ENCODE peak calls at places on chromosomes 16 and 17, in four cellular contexts. One of them, this sample, is unnamed.

GRCh38 chr16:80733366-80733901 is 71.0 kb downstream of the CDYL2 start:
- DNase-seq in NB4: no peak
- DNase-seq in uterus: no peak
- DNase-seq in body of pancreas: no peak
- DNase-seq in this sample: no peak

GRCh38 chr17:81665205-81666091 is 957 bp downstream of the OXLD1 start:
- DNase-seq in NB4: peak
- DNase-seq in uterus: no peak
- DNase-seq in body of pancreas: no peak
- DNase-seq in this sample: peak

GRCh38 chr16:81587626-81588160 is 143.1 kb downstream of the CMIP start:
- DNase-seq in NB4: no peak
- DNase-seq in uterus: no peak
- DNase-seq in body of pancreas: no peak
- DNase-seq in this sample: no peak

GRCh38 chr17:50147841-50148225 is 2.6 kb downstream of the PPP1R9B start:
- DNase-seq in NB4: no peak
- DNase-seq in uterus: no peak
- DNase-seq in body of pancreas: peak
- DNase-seq in this sample: no peak

GRCh38 chr17:11899494-11899893 is 97.8 kb downstream of the ZNF18 start:
- DNase-seq in NB4: no peak
- DNase-seq in uterus: no peak
- DNase-seq in body of pancreas: no peak
- DNase-seq in this sample: no peak

GRCh38 chr17:50059759-50060273 is 3.9 kb downstream of the ITGA3 start:
- DNase-seq in NB4: no peak
- DNase-seq in uterus: no peak
- DNase-seq in body of pancreas: peak
- DNase-seq in this sample: no peak

GRCh38 chr17:9221231-9222180 is 200.2 kb downstream of the NTN1 start:
- DNase-seq in NB4: no peak
- DNase-seq in uterus: no peak
- DNase-seq in body of pancreas: no peak
- DNase-seq in this sample: no peak

GRCh38 chr17:21005803-21006202 is 37.0 kb downstream of the USP22 start:
- DNase-seq in NB4: no peak
- DNase-seq in uterus: no peak
- DNase-seq in body of pancreas: no peak
- DNase-seq in this sample: no peak

GRCh38 chr16:76676356-76676755 is 399.2 kb downstream of the CNTNAP4 start:
- DNase-seq in NB4: no peak
- DNase-seq in uterus: no peak
- DNase-seq in body of pancreas: peak
- DNase-seq in this sample: no peak

GRCh38 chr17:37274432-37274831 is 101.4 kb upstream of the C17orf78 start:
- DNase-seq in NB4: no peak
- DNase-seq in uterus: no peak
- DNase-seq in body of pancreas: no peak
- DNase-seq in this sample: no peak

GRCh38 chr17:42891539-42892152 is 9.0 kb upstream of the G6PC1 start:
- DNase-seq in NB4: no peak
- DNase-seq in uterus: peak
- DNase-seq in body of pancreas: peak
- DNase-seq in this sample: no peak

GRCh38 chr16:58196898-58197313 is 1.0 kb downstream of the CSNK2A2 start:
- DNase-seq in NB4: peak
- DNase-seq in uterus: no peak
- DNase-seq in body of pancreas: no peak
- DNase-seq in this sample: peak

GRCh38 chr16:65905326-65905725 is 461.2 kb upstream of the CDH5 start:
- DNase-seq in NB4: no peak
- DNase-seq in uterus: no peak
- DNase-seq in body of pancreas: no peak
- DNase-seq in this sample: no peak

GRCh38 chr16:710500-711075 is 4.3 kb upstream of the METRN start:
- DNase-seq in NB4: no peak
- DNase-seq in uterus: no peak
- DNase-seq in body of pancreas: no peak
- DNase-seq in this sample: no peak

GRCh38 chr16:85648782-85649181 is 35.7 kb downstream of the GSE1 start:
- DNase-seq in NB4: no peak
- DNase-seq in uterus: no peak
- DNase-seq in body of pancreas: no peak
- DNase-seq in this sample: no peak

GRCh38 chr16:82634955-82635610 is 8.3 kb downstream of the CDH13 start:
- DNase-seq in NB4: no peak
- DNase-seq in uterus: no peak
- DNase-seq in body of pancreas: no peak
- DNase-seq in this sample: no peak

GRCh38 chr16:53904533-53904932 is 200.6 kb downstream of the FTO start:
- DNase-seq in NB4: no peak
- DNase-seq in uterus: no peak
- DNase-seq in body of pancreas: no peak
- DNase-seq in this sample: no peak

GRCh38 chr17:62819511-62820221 is 11.6 kb upstream of the MARCHF10 start:
- DNase-seq in NB4: peak
- DNase-seq in uterus: peak
- DNase-seq in body of pancreas: peak
- DNase-seq in this sample: no peak

GRCh38 chr17:39098474-39099090 is 52.9 kb downstream of the PLXDC1 start:
- DNase-seq in NB4: peak
- DNase-seq in uterus: no peak
- DNase-seq in body of pancreas: no peak
- DNase-seq in this sample: peak

GRCh38 chr17:75064867-75065561 is 18.0 kb downstream of the KCTD2 start:
- DNase-seq in NB4: no peak
- DNase-seq in uterus: no peak
- DNase-seq in body of pancreas: no peak
- DNase-seq in this sample: no peak

GRCh38 chr17:35315283-35315682 is 58.1 kb downstream of the SLFN11 start:
- DNase-seq in NB4: no peak
- DNase-seq in uterus: no peak
- DNase-seq in body of pancreas: no peak
- DNase-seq in this sample: no peak

GRCh38 chr17:66814026-66814425 is 20.9 kb upstream of the CACNG5 start:
- DNase-seq in NB4: no peak
- DNase-seq in uterus: no peak
- DNase-seq in body of pancreas: no peak
- DNase-seq in this sample: no peak

GRCh38 chr16:57265850-57266530 is 18.5 kb downstream of the PLLP start:
- DNase-seq in NB4: no peak
- DNase-seq in uterus: no peak
- DNase-seq in body of pancreas: peak
- DNase-seq in this sample: no peak

GRCh38 chr17:8941520-8941919 is 24.0 kb downstream of the PIK3R5 start:
- DNase-seq in NB4: no peak
- DNase-seq in uterus: no peak
- DNase-seq in body of pancreas: no peak
- DNase-seq in this sample: no peak

GRCh38 chr17:17663160-17664072 is 17.8 kb upstream of the RAI1 start:
- DNase-seq in NB4: peak
- DNase-seq in uterus: peak
- DNase-seq in body of pancreas: no peak
- DNase-seq in this sample: peak

GRCh38 chr16:70691223-70692129 is 5.6 kb upstream of the MTSS2 start:
- DNase-seq in NB4: no peak
- DNase-seq in uterus: peak
- DNase-seq in body of pancreas: peak
- DNase-seq in this sample: no peak

GRCh38 chr16:57606847-57607501 is 21.5 kb upstream of the ADGRG1 start:
- DNase-seq in NB4: no peak
- DNase-seq in uterus: no peak
- DNase-seq in body of pancreas: peak
- DNase-seq in this sample: no peak

GRCh38 chr17:44359458-44360143 is 4.1 kb downstream of the FAM171A2 start:
- DNase-seq in NB4: no peak
- DNase-seq in uterus: no peak
- DNase-seq in body of pancreas: no peak
- DNase-seq in this sample: no peak

GRCh38 chr17:74760404-74761105 is 12.1 kb downstream of the NHERF1 start:
- DNase-seq in NB4: peak
- DNase-seq in uterus: no peak
- DNase-seq in body of pancreas: no peak
- DNase-seq in this sample: no peak

GRCh38 chr16:56921571-56921970 is 10.4 kb upstream of the HERPUD1 start:
- DNase-seq in NB4: no peak
- DNase-seq in uterus: no peak
- DNase-seq in body of pancreas: peak
- DNase-seq in this sample: no peak

GRCh38 chr17:47967607-47968252 is 3.2 kb upstream of the CDK5RAP3 start:
- DNase-seq in NB4: no peak
- DNase-seq in uterus: no peak
- DNase-seq in body of pancreas: peak
- DNase-seq in this sample: no peak

GRCh38 chr16:65725156-65725845 is 603.4 kb upstream of the CDH11 start:
- DNase-seq in NB4: peak
- DNase-seq in uterus: no peak
- DNase-seq in body of pancreas: no peak
- DNase-seq in this sample: no peak

GRCh38 chr16:49460786-49461470 is 87.3 kb downstream of the C16orf78 start:
- DNase-seq in NB4: no peak
- DNase-seq in uterus: no peak
- DNase-seq in body of pancreas: no peak
- DNase-seq in this sample: no peak

GRCh38 chr17:15112881-15113617 is 152.1 kb downstream of the PMP22 start:
- DNase-seq in NB4: no peak
- DNase-seq in uterus: no peak
- DNase-seq in body of pancreas: no peak
- DNase-seq in this sample: no peak

GRCh38 chr16:12862327-12862726 is 39.1 kb upstream of the SHISA9 start:
- DNase-seq in NB4: no peak
- DNase-seq in uterus: no peak
- DNase-seq in body of pancreas: no peak
- DNase-seq in this sample: no peak

GRCh38 chr17:68762911-68763310 is 161.7 kb upstream of the FAM20A start:
- DNase-seq in NB4: no peak
- DNase-seq in uterus: no peak
- DNase-seq in body of pancreas: no peak
- DNase-seq in this sample: no peak

DNA sequence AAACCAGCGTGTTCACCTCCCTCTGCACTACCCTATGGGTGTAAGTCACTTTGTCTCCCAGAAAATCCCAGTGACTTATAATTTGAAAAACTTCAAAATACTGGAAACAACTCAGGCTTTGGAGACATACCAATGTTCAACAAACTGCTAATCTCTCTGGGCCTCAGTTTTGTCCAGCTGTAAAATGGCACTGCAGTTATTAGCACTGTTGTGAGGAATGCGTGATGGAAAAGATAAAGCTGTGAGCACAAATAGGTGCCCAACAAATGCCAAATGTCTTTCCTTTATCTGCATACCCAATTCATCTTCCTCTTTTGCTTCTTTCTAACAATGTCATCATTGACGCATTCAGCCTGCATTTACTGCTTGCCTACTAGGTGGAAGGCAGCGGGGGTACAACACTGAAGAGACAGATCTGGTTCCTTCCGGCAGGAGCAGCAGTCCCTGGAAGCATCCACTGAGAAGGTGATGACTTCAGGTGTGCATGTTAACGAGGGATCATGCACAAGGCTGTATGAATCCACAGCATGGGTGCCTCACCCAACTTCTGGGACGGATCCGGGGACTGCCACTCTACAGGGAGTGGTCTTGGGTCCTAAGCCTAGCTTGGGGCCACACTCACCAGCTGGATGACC is 63.4 kb downstream of the CYTH1 start:
- DNase-seq in NB4: no peak
- DNase-seq in uterus: no peak
- DNase-seq in body of pancreas: no peak
- DNase-seq in this sample: peak
- H3K4me3 ChIP-seq in NB4: no peak
- H3K4me3 ChIP-seq in uterus: no peak
- H3K4me3 ChIP-seq in body of pancreas: no peak
- H3K4me3 ChIP-seq in this sample: peak

DNA sequence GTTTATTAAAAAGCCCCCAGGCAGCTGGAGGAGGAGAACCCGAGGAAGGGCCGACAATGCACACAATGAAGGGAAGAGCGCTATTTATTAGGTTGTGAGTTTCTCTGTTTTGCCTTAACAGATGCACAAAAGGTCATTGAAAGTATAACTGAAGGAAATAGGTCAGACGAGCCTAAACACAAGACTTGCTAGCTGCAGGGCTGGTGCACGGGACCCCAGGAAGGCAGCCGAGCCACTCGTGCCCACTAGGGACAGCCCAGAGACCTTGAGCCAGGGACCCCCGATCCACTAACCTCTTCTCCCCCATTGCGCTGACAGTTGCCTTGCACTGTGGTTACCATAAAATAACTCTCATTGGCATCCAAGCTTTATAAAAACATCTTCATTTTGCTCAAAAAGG is 11.3 kb downstream of the LITAFD start:
- DNase-seq in NB4: no peak
- DNase-seq in uterus: no peak
- DNase-seq in body of pancreas: no peak
- DNase-seq in this sample: no peak
- H3K4me3 ChIP-seq in NB4: no peak
- H3K4me3 ChIP-seq in uterus: no peak
- H3K4me3 ChIP-seq in body of pancreas: no peak
- H3K4me3 ChIP-seq in this sample: no peak

GRCh38 chr16:48308535-48308934 is 61.2 kb upstream of the ABCC11 start:
- DNase-seq in NB4: no peak
- DNase-seq in uterus: no peak
- DNase-seq in body of pancreas: no peak
- DNase-seq in this sample: no peak

GRCh38 chr16:48311242-48311641 is 63.9 kb upstream of the ABCC11 start:
- DNase-seq in NB4: no peak
- DNase-seq in uterus: no peak
- DNase-seq in body of pancreas: no peak
- DNase-seq in this sample: no peak
- H3K4me3 ChIP-seq in NB4: no peak
- H3K4me3 ChIP-seq in uterus: no peak
- H3K4me3 ChIP-seq in body of pancreas: no peak
- H3K4me3 ChIP-seq in this sample: no peak

DNA sequence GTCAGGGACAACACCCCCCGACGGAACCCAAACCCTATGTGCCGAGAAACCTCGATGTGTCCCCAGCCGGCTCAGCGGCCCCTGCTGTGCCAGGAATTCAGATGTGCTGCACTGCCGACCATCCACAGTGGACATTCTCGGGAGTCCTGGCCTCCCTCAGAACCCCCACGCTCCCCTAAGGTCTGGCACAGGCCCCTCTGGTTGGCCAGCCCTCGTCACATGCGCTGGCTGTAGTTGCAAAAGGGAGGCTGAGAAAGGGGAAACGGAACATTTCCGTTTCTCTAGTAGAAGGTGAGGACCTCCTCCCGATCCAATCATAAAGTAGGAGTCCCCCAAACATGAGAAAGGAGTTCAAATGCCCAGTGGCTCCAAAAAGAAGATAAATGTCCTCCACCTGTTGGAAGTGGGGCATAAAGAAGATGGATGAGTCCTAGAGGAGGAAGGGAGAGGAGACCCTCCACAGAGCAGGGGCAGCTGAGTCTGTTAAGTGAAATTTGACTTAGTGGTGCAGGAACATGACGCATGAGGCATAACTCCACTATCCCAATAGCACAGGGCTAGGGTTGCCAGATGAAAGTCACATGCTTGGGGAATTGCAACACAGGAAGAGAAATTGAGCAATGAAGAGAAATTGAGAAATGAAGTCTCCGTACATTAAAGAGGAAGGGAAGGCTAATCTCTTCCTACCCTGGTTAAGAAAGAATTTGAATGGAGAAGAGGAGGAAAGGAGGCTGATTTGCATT is 49.3 kb upstream of the WSB1 start:
- DNase-seq in NB4: peak
- DNase-seq in uterus: peak
- DNase-seq in body of pancreas: peak
- DNase-seq in this sample: no peak
- H3K4me3 ChIP-seq in NB4: peak
- H3K4me3 ChIP-seq in uterus: no peak
- H3K4me3 ChIP-seq in body of pancreas: no peak
- H3K4me3 ChIP-seq in this sample: no peak